ENCODE peak calls at places on chromosomes 12 and 14, in six cellular contexts. Y is cardiac fibroblast, G is HFF-Myc, H is HL-60, W is uterus, X is AG10803. N is an unnamed sample.

GRCh38 chr12:77368379-77368778 is 303.0 kb upstream of the E2F7 start:
- DNase-seq in W (no peak), H (no peak), Y (no peak), G (no peak), X (no peak), N (no peak)

GRCh38 chr14:50855558-50855957 is 16.3 kb upstream of the ABHD12B start:
- DNase-seq in H (no peak), W (no peak), X (peak), G (no peak), Y (peak), N (no peak)

GRCh38 chr12:123171967-123172366 is 21.1 kb upstream of the PITPNM2 start:
- DNase-seq in W (no peak), H (no peak), Y (no peak), G (no peak), X (no peak), N (no peak)

GRCh38 chr12:40473979-40474378 is 218.3 kb upstream of the CNTN1 start:
- DNase-seq in Y (no peak), X (no peak), G (no peak), W (no peak), H (no peak), N (no peak)

GRCh38 chr14:37081220-37081619 is 91.2 kb downstream of the SLC25A21 start:
- DNase-seq in Y (no peak), G (no peak), X (no peak), H (no peak), W (no peak), N (no peak)

GRCh38 chr12:27780612-27781408 is 774 bp upstream of the MANSC4 start:
- DNase-seq in Y (peak), X (peak), H (no peak), W (peak), G (no peak), N (no peak)

GRCh38 chr14:104344815-104345214 is 206.4 kb downstream of the KIF26A start:
- DNase-seq in W (no peak), X (no peak), G (no peak), Y (no peak), H (no peak), N (no peak)

GRCh38 chr14:35046751-35047536 is 872 bp downstream of the FAM177A1 start:
- DNase-seq in Y (no peak), W (peak), H (no peak), X (no peak), G (no peak), N (no peak)

GRCh38 chr12:120751389-120751788 is 25.8 kb downstream of the ACADS start:
- DNase-seq in H (no peak), X (no peak), Y (no peak), G (no peak), W (no peak), N (no peak)

GRCh38 chr12:102167821-102168605 is 29.6 kb downstream of the PMCH start:
- DNase-seq in X (peak), G (no peak), W (no peak), H (no peak), Y (peak), N (no peak)

GRCh38 chr14:101739446-101740141 is 21.9 kb upstream of the PPP2R5C start:
- DNase-seq in G (no peak), X (no peak), W (no peak), H (no peak), Y (no peak), N (no peak)

GRCh38 chr12:52524241-52524897 is 4.2 kb upstream of the KRT5 start:
- DNase-seq in Y (no peak), W (no peak), G (no peak), X (no peak), H (no peak), N (no peak)

GRCh38 chr14:103380719-103381377 is 4.4 kb upstream of the MARK3 start:
- DNase-seq in H (peak), Y (peak), W (no peak), X (peak), G (no peak), N (no peak)

GRCh38 chr14:23938823-23939222 is 14.7 kb upstream of the DHRS4 start:
- DNase-seq in G (no peak), X (no peak), H (no peak), W (no peak), Y (no peak), N (no peak)

GRCh38 chr12:5498081-5498480 is 66.2 kb downstream of the NTF3 start:
- DNase-seq in Y (no peak), H (no peak), X (peak), G (no peak), W (no peak), N (no peak)

GRCh38 chr14:93749081-93749430 is 39.2 kb downstream of the PRIMA1 start:
- DNase-seq in W (no peak), Y (no peak), H (no peak), X (no peak), G (no peak), N (no peak)

GRCh38 chr12:6016756-6017155 is 71.7 kb upstream of the ANO2 start:
- DNase-seq in X (no peak), G (no peak), H (no peak), W (no peak), Y (no peak), N (no peak)

GRCh38 chr12:86193931-86194330 is 62.3 kb downstream of the MGAT4C start:
- DNase-seq in W (no peak), H (no peak), X (no peak), G (no peak), Y (peak), N (no peak)

GRCh38 chr12:1668833-1669543 is 21.9 kb upstream of the ADIPOR2 start:
- DNase-seq in H (peak), W (no peak), G (no peak), X (no peak), Y (peak), N (no peak)

GRCh38 chr14:80202888-80203562 is 8.3 kb downstream of the DIO2 start:
- DNase-seq in W (no peak), X (no peak), Y (peak), H (peak), G (no peak), N (no peak)

GRCh38 chr14:36054353-36055051 is 122.0 kb downstream of the PTCSC3 start:
- DNase-seq in H (no peak), G (no peak), W (peak), X (no peak), Y (no peak), N (no peak)

GRCh38 chr12:46299846-46300245 is 31.0 kb upstream of the SLC38A1 start:
- DNase-seq in X (no peak), G (no peak), W (no peak), Y (peak), H (no peak), N (no peak)

GRCh38 chr14:82445810-82446575 is 912.3 kb upstream of the SEL1L start:
- DNase-seq in W (no peak), Y (no peak), X (no peak), H (no peak), G (no peak), N (no peak)

GRCh38 chr12:26204612-26205289 is 9.4 kb downstream of the SSPN start:
- DNase-seq in W (peak), Y (peak), X (peak), H (no peak), G (no peak), N (no peak)

GRCh38 chr12:98895086-98895651 is 250.1 kb downstream of the APAF1 start:
- DNase-seq in Y (no peak), W (no peak), H (no peak), G (no peak), X (no peak), N (no peak)

DNA sequence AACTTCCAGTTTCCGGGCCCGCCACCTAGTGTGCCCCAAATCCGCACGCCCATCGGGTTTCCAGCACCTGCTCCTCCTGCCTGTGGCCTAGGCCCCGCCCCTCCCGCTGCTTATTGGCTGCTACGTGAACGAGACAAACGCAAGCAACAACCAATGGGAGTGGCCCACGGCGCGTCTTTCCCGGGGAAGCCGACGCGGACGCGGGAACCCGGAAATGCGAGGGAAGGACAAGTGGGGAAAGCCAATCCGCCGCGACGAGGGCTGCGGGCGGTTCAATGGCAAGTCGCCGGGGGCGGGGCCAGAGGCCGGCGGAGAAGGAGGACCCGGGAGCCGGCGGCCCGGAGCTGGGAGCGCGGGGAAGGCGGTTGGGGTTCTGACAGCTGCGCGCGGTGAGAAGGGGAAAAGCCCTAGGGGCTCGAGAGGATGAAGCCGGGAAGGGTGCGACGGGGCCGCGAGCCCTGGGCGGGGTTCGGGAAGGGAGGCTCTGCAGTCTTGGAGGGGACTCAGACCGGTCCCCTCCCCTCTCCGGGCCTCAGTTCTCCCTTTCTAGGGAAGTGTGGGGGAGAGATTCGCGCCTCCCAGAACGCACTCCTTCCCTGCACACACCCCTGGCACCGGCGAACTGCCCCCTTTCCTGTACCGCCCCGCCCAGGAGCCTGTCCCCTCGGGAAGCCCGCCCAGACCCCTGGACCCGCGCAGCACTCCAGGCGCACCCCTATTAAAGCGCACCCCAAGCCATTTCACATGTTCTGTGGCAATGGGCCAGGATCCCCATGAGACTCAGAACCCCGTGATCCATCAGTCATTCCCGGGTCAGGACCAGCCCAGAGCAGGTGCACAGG is at the start of gene FICD:
- DNase-seq in W (peak), X (peak), H (peak), Y (peak), G (peak), N (peak)
- TF ChIP-seq CTCF in W (no peak), X (no peak), H (no peak), Y (no peak), G (no peak), N (no peak)

GRCh38 chr12:21773263-21773741 is 1.2 kb downstream of the KCNJ8 start:
- DNase-seq in G (no peak), W (peak), X (peak), Y (peak), H (no peak), N (no peak)
- H3K4me3 ChIP-seq in G (peak), W (peak), X (peak), Y (peak), H (no peak), N (peak)

GRCh38 chr12:113820310-113820709 is 145.8 kb downstream of the RBM19 start:
- DNase-seq in G (no peak), W (no peak), Y (no peak), X (no peak), H (no peak), N (no peak)

GRCh38 chr12:113818278-113818677 is 147.8 kb downstream of the RBM19 start:
- DNase-seq in W (no peak), G (no peak), H (no peak), Y (peak), X (no peak), N (no peak)

GRCh38 chr12:113820842-113821241 is 145.3 kb downstream of the RBM19 start:
- DNase-seq in X (no peak), Y (no peak), G (no peak), W (no peak), H (no peak), N (no peak)

GRCh38 chr12:113819495-113819894 is 146.6 kb downstream of the RBM19 start:
- DNase-seq in Y (no peak), G (no peak), X (no peak), W (no peak), H (no peak), N (no peak)

DNA sequence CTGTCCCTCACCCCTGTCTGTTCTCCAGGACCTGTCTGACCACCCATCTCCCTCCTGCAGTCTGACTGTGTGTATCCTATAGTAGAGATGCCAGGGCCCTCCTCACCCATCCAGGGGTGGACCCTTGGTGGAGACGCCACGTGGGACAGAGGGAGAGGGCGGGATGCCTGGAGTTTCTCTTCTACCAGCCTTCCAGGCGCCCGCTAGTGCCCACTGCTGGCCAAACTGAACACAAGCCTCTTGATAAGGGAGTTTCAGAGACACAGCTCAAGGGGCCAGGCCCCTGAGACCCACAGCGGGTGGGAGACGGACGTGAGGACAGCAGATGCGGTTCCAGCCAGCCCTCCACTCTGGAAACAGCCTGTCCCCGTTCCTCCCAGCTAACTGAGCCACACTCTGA is 147.3 kb downstream of the RBM19 start:
- DNase-seq in X (no peak), W (no peak), Y (peak), G (no peak), H (no peak), N (no peak)
- TF ChIP-seq CTCF in X (peak), W (no peak), Y (peak), G (peak), H (no peak), N (peak)

GRCh38 chr14:100156776-100157175 is 2.7 kb downstream of the DEGS2 start:
- DNase-seq in W (no peak), H (no peak), G (no peak), X (no peak), Y (no peak), N (no peak)
- H3K4me3 ChIP-seq in W (no peak), H (no peak), G (no peak), X (no peak), Y (no peak), N (no peak)

N was measured in astrocyte of the cerebellum.